ENCODE peak calls at places on chromosome 1, in five cellular contexts. B is Peyer's patch, K is psoas muscle, L is thoracic aorta, E is tibial artery. M is an unnamed sample. For H3K9me3, the result is how much of the 10 kb centered on the place peaks cover.

GRCh38 chr1:115282825-115283224 is 55.2 kb downstream of the NGF start:
- DNase-seq in B (peak), K (peak), L (no peak), E (peak), M (no peak)

GRCh38 chr1:116284819-116285390 is 88.1 kb upstream of the ATP1A1 start:
- DNase-seq in B (no peak), K (peak), L (no peak), E (no peak), M (no peak)

GRCh38 chr1:235050911-235051360 is 77.7 kb downstream of the TOMM20 start:
- DNase-seq in B (no peak), K (no peak), L (peak), E (peak), M (no peak)

GRCh38 chr1:16925635-16926490 is 4.1 kb downstream of the CROCC start:
- DNase-seq in B (no peak), K (peak), L (no peak), E (no peak), M (no peak)

GRCh38 chr1:31701137-31701736 is 2.6 kb downstream of the COL16A1 start:
- DNase-seq in B (peak), K (peak), L (peak), E (peak), M (no peak)

GRCh38 chr1:6419803-6420593 is at the start of gene HES2:
- DNase-seq in B (no peak), K (no peak), L (no peak), E (no peak), M (no peak)

GRCh38 chr1:237713886-237714285 is 176.8 kb downstream of the ZP4 start:
- DNase-seq in B (no peak), K (no peak), L (no peak), E (no peak), M (no peak)

GRCh38 chr1:192702212-192702993 is 66.5 kb downstream of the RGS13 start:
- DNase-seq in B (no peak), K (no peak), L (no peak), E (no peak), M (no peak)

GRCh38 chr1:222618001-222618879 is at the start of gene MIA3:
- DNase-seq in B (peak), K (peak), L (peak), E (peak), M (peak)

GRCh38 chr1:178528963-178529355 is 16.1 kb downstream of the TEX35 start:
- DNase-seq in B (no peak), K (no peak), L (no peak), E (no peak), M (no peak)

GRCh38 chr1:148388260-148389026 is 94.7 kb downstream of the PPIAL4G start:
- DNase-seq in B (peak), K (peak), L (peak), E (peak), M (peak)

GRCh38 chr1:147892216-147892615 is 10.4 kb upstream of the GJA8 start:
- DNase-seq in B (no peak), K (no peak), L (no peak), E (no peak), M (no peak)

GRCh38 chr1:45622891-45623394 is 911 bp downstream of the CCDC17 start:
- DNase-seq in B (no peak), K (peak), L (no peak), E (no peak), M (no peak)

GRCh38 chr1:157133431-157133830 is 4.8 kb downstream of the ETV3 start:
- DNase-seq in B (no peak), K (no peak), L (no peak), E (no peak), M (no peak)

GRCh38 chr1:155607708-155608107 is 2.3 kb upstream of the MSTO1 start:
- DNase-seq in B (no peak), K (no peak), L (no peak), E (no peak), M (no peak)

GRCh38 chr1:844472-845026 is 79.2 kb upstream of the SAMD11 start:
- DNase-seq in B (no peak), K (no peak), L (no peak), E (no peak), M (no peak)

GRCh38 chr1:10625554-10625953 is 150.8 kb downstream of the PEX14 start:
- DNase-seq in B (no peak), K (peak), L (no peak), E (no peak), M (no peak)

GRCh38 chr1:100313382-100313781 is 38.9 kb upstream of the CDC14A start:
- DNase-seq in B (no peak), K (no peak), L (no peak), E (no peak), M (no peak)

GRCh38 chr1:232600430-232601258 is 29.3 kb downstream of the SIPA1L2 start:
- DNase-seq in B (no peak), K (no peak), L (no peak), E (no peak), M (no peak)

GRCh38 chr1:109151146-109151545 is 37.2 kb downstream of the ELAPOR1 start:
- DNase-seq in B (no peak), K (no peak), L (no peak), E (no peak), M (no peak)

GRCh38 chr1:113993766-113994165 is 14.5 kb downstream of the OLFML3 start:
- DNase-seq in B (no peak), K (no peak), L (no peak), E (no peak), M (no peak)

GRCh38 chr1:113995382-113995781 is 16.1 kb downstream of the OLFML3 start:
- DNase-seq in B (no peak), K (no peak), L (no peak), E (no peak), M (no peak)

GRCh38 chr1:113990966-113991365 is 11.7 kb downstream of the OLFML3 start:
- DNase-seq in B (no peak), K (no peak), L (no peak), E (no peak), M (no peak)

GRCh38 chr1:113991467-113991997 is 12.3 kb downstream of the OLFML3 start:
- DNase-seq in B (no peak), K (no peak), L (no peak), E (no peak), M (no peak)

DNA sequence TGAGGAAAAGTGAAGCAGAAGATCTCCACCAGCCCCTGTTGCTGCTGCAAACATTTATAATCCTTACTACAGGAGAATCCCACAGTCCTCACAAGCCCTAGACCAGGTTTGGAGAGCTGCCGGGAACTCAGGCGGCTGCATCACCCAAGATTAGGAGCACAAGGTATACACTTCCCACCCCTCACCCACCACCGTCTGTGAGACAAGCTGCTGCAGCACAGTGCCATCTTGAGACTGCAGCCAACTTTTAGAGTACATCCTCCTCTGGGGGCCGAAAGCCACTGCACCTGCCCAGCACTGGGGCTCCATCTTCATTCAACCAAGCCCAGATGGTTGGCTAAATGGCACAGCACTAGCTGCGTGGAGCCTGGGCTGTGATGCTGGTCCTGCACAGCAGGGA is 13.8 kb downstream of the OLFML3 start:
- DNase-seq in B (no peak), K (no peak), L (no peak), E (no peak), M (no peak)
- H3K9me3 ChIP-seq in B (under half), K (under half), L (under half), E (under half), M (under half)

GRCh38 chr1:165352109-165352441 is 4.4 kb downstream of the LMX1A start:
- DNase-seq in B (no peak), K (no peak), L (no peak), E (no peak), M (no peak)
- H3K9me3 ChIP-seq in B (under half), K (under half), L (under half), E (under half), M (under half)

GRCh38 chr1:204357551-204357950 is 2.2 kb downstream of the PLEKHA6 start:
- DNase-seq in B (no peak), K (peak), L (no peak), E (no peak), M (no peak)
- H3K9me3 ChIP-seq in B (under half), K (under half), L (under half), E (under half), M (under half)

GRCh38 chr1:164188507-164188906 is 370.5 kb upstream of the PBX1 start:
- DNase-seq in B (no peak), K (no peak), L (no peak), E (no peak), M (no peak)
- H3K9me3 ChIP-seq in B (under half), K (under half), L (under half), E (under half), M (under half)

GRCh38 chr1:179806333-179806732 is 63.2 kb downstream of the FAM163A start:
- DNase-seq in B (no peak), K (no peak), L (no peak), E (no peak), M (no peak)
- H3K9me3 ChIP-seq in B (under half), K (under half), L (under half), E (under half), M (under half)

GRCh38 chr1:247840819-247841218 is 877 bp downstream of the OR11L1 start:
- DNase-seq in B (no peak), K (no peak), L (no peak), E (no peak), M (no peak)

GRCh38 chr1:247845011-247845692 is 3.5 kb upstream of the OR11L1 start:
- DNase-seq in B (no peak), K (no peak), L (no peak), E (no peak), M (no peak)

GRCh38 chr1:247843411-247843810 is 1.7 kb upstream of the OR11L1 start:
- DNase-seq in B (no peak), K (no peak), L (no peak), E (no peak), M (no peak)

GRCh38 chr1:247845693-247846017 is 4.0 kb upstream of the OR11L1 start:
- DNase-seq in B (no peak), K (no peak), L (no peak), E (no peak), M (no peak)

GRCh38 chr1:247841796-247842195 is at the start of gene OR11L1:
- DNase-seq in B (no peak), K (no peak), L (no peak), E (no peak), M (no peak)
- H3K9me3 ChIP-seq in B (under half), K (under half), L (under half), E (under half), M (under half)

DNA sequence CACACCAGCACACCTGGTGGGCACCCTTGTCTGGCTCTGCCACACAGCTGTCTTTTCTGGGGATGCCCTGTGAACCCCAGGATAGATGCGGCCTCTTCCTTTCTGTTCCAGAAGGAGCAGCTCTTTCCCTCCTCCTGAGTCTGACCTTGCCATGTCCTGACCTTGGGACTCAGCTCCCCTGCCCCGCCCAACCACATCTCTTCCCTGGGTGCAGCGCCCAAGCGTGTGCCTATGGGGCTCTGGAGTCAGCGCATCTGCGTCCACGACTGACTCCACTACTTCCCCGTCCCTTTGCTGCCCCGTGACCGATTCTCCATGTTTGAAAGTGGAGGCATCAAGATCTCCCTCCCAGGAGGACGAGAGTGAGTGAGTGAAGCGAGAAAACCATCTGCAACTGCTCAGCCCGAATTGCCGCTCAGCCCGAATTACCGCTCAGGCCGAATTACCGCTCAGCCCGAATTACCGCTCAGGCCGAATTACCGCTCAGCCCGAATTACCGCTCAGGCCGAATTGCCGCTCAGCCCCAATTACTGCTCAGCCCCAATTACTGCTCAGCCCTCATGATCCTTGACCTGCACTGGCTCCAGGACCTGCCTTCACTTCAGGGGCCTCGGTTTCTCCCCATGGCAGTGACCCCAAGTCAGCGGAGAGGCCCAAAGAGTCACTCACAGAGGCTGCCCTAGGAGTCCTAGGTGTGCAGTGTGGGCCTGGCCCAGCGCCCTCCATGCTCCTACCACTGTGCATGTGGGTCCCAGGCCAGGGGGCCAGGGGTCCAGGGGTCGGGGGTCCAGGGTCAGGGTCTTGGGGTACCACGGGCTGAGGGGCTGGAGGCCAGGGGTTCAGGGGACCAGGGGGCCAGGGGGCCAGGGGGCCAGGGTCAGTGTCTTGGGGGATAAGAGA is 18.6 kb upstream of the TTC34 start:
- DNase-seq in B (no peak), K (peak), L (no peak), E (no peak), M (no peak)
- H3K9me3 ChIP-seq in B (under half), K (under half), L (under half), E (under half), M (under half)

GRCh38 chr1:152657677-152658076 is 5.5 kb upstream of the LCE2D start:
- DNase-seq in B (no peak), K (no peak), L (no peak), E (no peak), M (no peak)
- H3K9me3 ChIP-seq in B (under half), K (under half), L (under half), E (under half), M (under half)

GRCh38 chr1:2127181-2128145 is 67.1 kb downstream of the FAAP20 start:
- DNase-seq in B (no peak), K (peak), L (no peak), E (no peak), M (peak)

GRCh38 chr1:2124446-2125198 is 70.0 kb downstream of the FAAP20 start:
- DNase-seq in B (no peak), K (no peak), L (no peak), E (no peak), M (no peak)

GRCh38 chr1:2125375-2126211 is 69.0 kb downstream of the FAAP20 start:
- DNase-seq in B (no peak), K (no peak), L (no peak), E (no peak), M (no peak)

GRCh38 chr1:2128189-2128901 is 66.2 kb downstream of the FAAP20 start:
- DNase-seq in B (no peak), K (no peak), L (no peak), E (no peak), M (no peak)

DNA sequence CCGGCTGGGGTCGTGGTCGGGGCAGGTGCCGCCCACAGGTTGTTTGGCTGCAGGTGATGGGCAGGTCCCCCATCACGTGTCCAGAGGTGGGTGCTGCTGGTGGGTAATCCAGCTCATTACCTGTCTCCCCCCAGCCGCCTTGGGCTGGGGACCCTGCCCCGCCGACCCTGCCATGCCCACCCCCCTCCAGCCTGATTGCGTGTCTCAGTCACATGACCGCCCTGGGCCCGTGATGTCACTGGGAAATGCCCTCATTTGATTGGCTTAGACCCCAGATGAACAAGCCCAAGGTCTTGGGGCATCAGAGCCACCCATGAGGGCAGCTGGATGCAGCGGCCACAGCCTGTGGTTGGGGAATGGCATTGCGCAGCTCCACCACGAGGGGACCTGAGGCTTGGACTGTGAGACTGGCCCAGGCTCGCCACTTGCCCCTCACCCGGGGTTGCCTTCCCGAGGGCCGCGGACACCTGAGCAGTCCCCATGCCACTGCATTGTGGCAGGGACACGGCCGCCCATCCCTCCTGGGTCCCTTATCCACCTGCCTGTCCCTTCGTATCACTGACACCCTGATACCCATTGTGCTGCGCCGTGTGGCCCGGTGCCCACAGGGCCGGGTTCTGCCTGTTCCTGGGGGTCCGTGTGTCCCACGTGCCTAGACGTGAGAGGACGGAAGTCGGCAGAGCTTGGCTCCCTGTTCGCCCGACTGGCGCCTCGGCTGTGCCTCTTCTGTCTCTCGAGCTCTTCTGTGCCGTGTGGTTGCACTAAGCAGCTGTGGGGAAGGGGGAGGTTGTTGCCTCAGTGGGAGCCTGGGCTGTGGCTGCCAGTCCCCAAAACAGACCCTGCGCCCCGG is 68.0 kb downstream of the FAAP20 start:
- DNase-seq in B (no peak), K (peak), L (no peak), E (no peak), M (peak)
- H3K9me3 ChIP-seq in B (under half), K (under half), L (under half), E (under half), M (under half)